ENCODE peak calls at places on chromosomes 6 and 20, in seven cellular contexts. One of them, this sample, is unnamed.

GRCh38 chr6:136751478-136751956 is 40.8 kb downstream of the MAP3K5 start:
- DNase-seq in ovary: no peak
- DNase-seq in right lobe of liver: no peak
- DNase-seq in B cell: peak
- DNase-seq in cardiac muscle cell: no peak
- DNase-seq in fibroblast of pulmonary artery: no peak
- DNase-seq in keratinocyte: no peak
- DNase-seq in this sample: no peak

GRCh38 chr20:32762754-32763201 is 593 bp downstream of the DNMT3B start:
- DNase-seq in B cell: peak
- DNase-seq in fibroblast of pulmonary artery: no peak
- DNase-seq in ovary: no peak
- DNase-seq in keratinocyte: no peak
- DNase-seq in right lobe of liver: no peak
- DNase-seq in cardiac muscle cell: no peak
- DNase-seq in this sample: peak

GRCh38 chr6:17200395-17200794 is 80.8 kb upstream of the RBM24 start:
- DNase-seq in B cell: no peak
- DNase-seq in ovary: no peak
- DNase-seq in fibroblast of pulmonary artery: no peak
- DNase-seq in right lobe of liver: no peak
- DNase-seq in keratinocyte: no peak
- DNase-seq in cardiac muscle cell: no peak
- DNase-seq in this sample: no peak

GRCh38 chr6:120894077-120894476 is 440.2 kb downstream of the TBC1D32 start:
- DNase-seq in B cell: no peak
- DNase-seq in cardiac muscle cell: no peak
- DNase-seq in fibroblast of pulmonary artery: no peak
- DNase-seq in ovary: no peak
- DNase-seq in right lobe of liver: no peak
- DNase-seq in keratinocyte: no peak
- DNase-seq in this sample: no peak

GRCh38 chr6:156731436-156731835 is 45.7 kb upstream of the ARID1B start:
- DNase-seq in B cell: no peak
- DNase-seq in fibroblast of pulmonary artery: peak
- DNase-seq in ovary: no peak
- DNase-seq in cardiac muscle cell: peak
- DNase-seq in right lobe of liver: no peak
- DNase-seq in keratinocyte: no peak
- DNase-seq in this sample: no peak

GRCh38 chr6:13573669-13574110 is 711 bp upstream of the SIRT5 start:
- DNase-seq in cardiac muscle cell: peak
- DNase-seq in ovary: peak
- DNase-seq in right lobe of liver: peak
- DNase-seq in B cell: no peak
- DNase-seq in keratinocyte: no peak
- DNase-seq in fibroblast of pulmonary artery: peak
- DNase-seq in this sample: peak

GRCh38 chr6:86744048-86744447 is 193.3 kb upstream of the HTR1E start:
- DNase-seq in keratinocyte: no peak
- DNase-seq in ovary: no peak
- DNase-seq in B cell: no peak
- DNase-seq in cardiac muscle cell: no peak
- DNase-seq in right lobe of liver: no peak
- DNase-seq in fibroblast of pulmonary artery: no peak
- DNase-seq in this sample: no peak

GRCh38 chr6:13681305-13682061 is 30.2 kb downstream of the RANBP9 start:
- DNase-seq in B cell: no peak
- DNase-seq in keratinocyte: no peak
- DNase-seq in ovary: no peak
- DNase-seq in fibroblast of pulmonary artery: no peak
- DNase-seq in right lobe of liver: no peak
- DNase-seq in cardiac muscle cell: no peak
- DNase-seq in this sample: no peak

GRCh38 chr6:168127384-168127868 is 48.4 kb upstream of the FRMD1 start:
- DNase-seq in B cell: peak
- DNase-seq in cardiac muscle cell: no peak
- DNase-seq in fibroblast of pulmonary artery: no peak
- DNase-seq in ovary: no peak
- DNase-seq in right lobe of liver: no peak
- DNase-seq in keratinocyte: no peak
- DNase-seq in this sample: no peak

GRCh38 chr20:15867899-15868298 is 705.3 kb downstream of the KIF16B start:
- DNase-seq in cardiac muscle cell: no peak
- DNase-seq in right lobe of liver: no peak
- DNase-seq in B cell: no peak
- DNase-seq in ovary: no peak
- DNase-seq in fibroblast of pulmonary artery: no peak
- DNase-seq in keratinocyte: no peak
- DNase-seq in this sample: no peak

GRCh38 chr6:44617416-44617815 is 229.9 kb downstream of the CDC5L start:
- DNase-seq in cardiac muscle cell: no peak
- DNase-seq in B cell: no peak
- DNase-seq in fibroblast of pulmonary artery: no peak
- DNase-seq in right lobe of liver: no peak
- DNase-seq in keratinocyte: no peak
- DNase-seq in ovary: no peak
- DNase-seq in this sample: no peak

GRCh38 chr20:44735816-44736169 is 9.9 kb upstream of the KCNK15 start:
- DNase-seq in cardiac muscle cell: no peak
- DNase-seq in fibroblast of pulmonary artery: no peak
- DNase-seq in keratinocyte: no peak
- DNase-seq in right lobe of liver: no peak
- DNase-seq in ovary: no peak
- DNase-seq in B cell: no peak
- DNase-seq in this sample: no peak

GRCh38 chr6:143822584-143823024 is 20.5 kb upstream of the LTV1 start:
- DNase-seq in B cell: no peak
- DNase-seq in cardiac muscle cell: peak
- DNase-seq in right lobe of liver: no peak
- DNase-seq in ovary: no peak
- DNase-seq in keratinocyte: no peak
- DNase-seq in fibroblast of pulmonary artery: peak
- DNase-seq in this sample: no peak

GRCh38 chr6:54920628-54921027 is 74.1 kb downstream of the FAM83B start:
- DNase-seq in B cell: no peak
- DNase-seq in ovary: no peak
- DNase-seq in keratinocyte: no peak
- DNase-seq in cardiac muscle cell: peak
- DNase-seq in right lobe of liver: no peak
- DNase-seq in fibroblast of pulmonary artery: peak
- DNase-seq in this sample: no peak

GRCh38 chr6:36195471-36196048 is 984 bp upstream of the BRPF3 start:
- DNase-seq in ovary: no peak
- DNase-seq in right lobe of liver: no peak
- DNase-seq in fibroblast of pulmonary artery: no peak
- DNase-seq in cardiac muscle cell: no peak
- DNase-seq in B cell: no peak
- DNase-seq in keratinocyte: no peak
- DNase-seq in this sample: no peak

GRCh38 chr6:12363651-12364381 is 73.7 kb downstream of the EDN1 start:
- DNase-seq in fibroblast of pulmonary artery: no peak
- DNase-seq in keratinocyte: no peak
- DNase-seq in cardiac muscle cell: no peak
- DNase-seq in right lobe of liver: no peak
- DNase-seq in ovary: no peak
- DNase-seq in B cell: no peak
- DNase-seq in this sample: peak

GRCh38 chr20:6134592-6134991 is 11.8 kb upstream of the FERMT1 start:
- DNase-seq in keratinocyte: no peak
- DNase-seq in ovary: no peak
- DNase-seq in B cell: no peak
- DNase-seq in right lobe of liver: peak
- DNase-seq in cardiac muscle cell: no peak
- DNase-seq in fibroblast of pulmonary artery: no peak
- DNase-seq in this sample: no peak

GRCh38 chr6:150408842-150409241 is 40.0 kb downstream of the IYD start:
- DNase-seq in fibroblast of pulmonary artery: no peak
- DNase-seq in right lobe of liver: no peak
- DNase-seq in ovary: no peak
- DNase-seq in keratinocyte: no peak
- DNase-seq in cardiac muscle cell: no peak
- DNase-seq in B cell: no peak
- DNase-seq in this sample: peak

GRCh38 chr6:66558189-66558588 is 851.2 kb upstream of the EYS start:
- DNase-seq in fibroblast of pulmonary artery: no peak
- DNase-seq in ovary: no peak
- DNase-seq in cardiac muscle cell: no peak
- DNase-seq in B cell: no peak
- DNase-seq in keratinocyte: no peak
- DNase-seq in right lobe of liver: no peak
- DNase-seq in this sample: no peak

GRCh38 chr6:32794510-32794909 is 22.3 kb downstream of the HLA-DOB start:
- DNase-seq in cardiac muscle cell: no peak
- DNase-seq in fibroblast of pulmonary artery: no peak
- DNase-seq in right lobe of liver: no peak
- DNase-seq in keratinocyte: no peak
- DNase-seq in ovary: no peak
- DNase-seq in B cell: no peak
- DNase-seq in this sample: no peak

GRCh38 chr6:45709834-45710233 is 305.8 kb downstream of the CLIC5 start:
- DNase-seq in fibroblast of pulmonary artery: peak
- DNase-seq in B cell: no peak
- DNase-seq in keratinocyte: no peak
- DNase-seq in ovary: no peak
- DNase-seq in right lobe of liver: no peak
- DNase-seq in cardiac muscle cell: peak
- DNase-seq in this sample: no peak

GRCh38 chr6:147222160-147222838 is 18.1 kb downstream of the STXBP5 start:
- DNase-seq in fibroblast of pulmonary artery: peak
- DNase-seq in right lobe of liver: no peak
- DNase-seq in keratinocyte: no peak
- DNase-seq in B cell: no peak
- DNase-seq in ovary: no peak
- DNase-seq in cardiac muscle cell: peak
- DNase-seq in this sample: no peak

GRCh38 chr20:16571333-16571732 is 1.9 kb downstream of the KIF16B start:
- DNase-seq in ovary: peak
- DNase-seq in right lobe of liver: no peak
- DNase-seq in cardiac muscle cell: no peak
- DNase-seq in keratinocyte: peak
- DNase-seq in fibroblast of pulmonary artery: no peak
- DNase-seq in B cell: no peak
- DNase-seq in this sample: no peak

GRCh38 chr6:117591405-117591804 is 10.9 kb downstream of the GOPC start:
- DNase-seq in B cell: no peak
- DNase-seq in keratinocyte: no peak
- DNase-seq in right lobe of liver: no peak
- DNase-seq in fibroblast of pulmonary artery: peak
- DNase-seq in ovary: no peak
- DNase-seq in cardiac muscle cell: peak
- DNase-seq in this sample: no peak

GRCh38 chr6:170062904-170063220 is 228.0 kb downstream of the DLL1 start:
- DNase-seq in fibroblast of pulmonary artery: no peak
- DNase-seq in ovary: no peak
- DNase-seq in cardiac muscle cell: no peak
- DNase-seq in keratinocyte: no peak
- DNase-seq in right lobe of liver: peak
- DNase-seq in B cell: no peak
- DNase-seq in this sample: no peak

GRCh38 chr6:170066679-170067078 is 224.2 kb downstream of the DLL1 start:
- DNase-seq in keratinocyte: no peak
- DNase-seq in ovary: no peak
- DNase-seq in B cell: no peak
- DNase-seq in cardiac muscle cell: no peak
- DNase-seq in right lobe of liver: no peak
- DNase-seq in fibroblast of pulmonary artery: no peak
- DNase-seq in this sample: no peak

GRCh38 chr6:170062209-170062903 is 228.5 kb downstream of the DLL1 start:
- DNase-seq in right lobe of liver: peak
- DNase-seq in ovary: peak
- DNase-seq in B cell: no peak
- DNase-seq in cardiac muscle cell: no peak
- DNase-seq in fibroblast of pulmonary artery: no peak
- DNase-seq in keratinocyte: no peak
- DNase-seq in this sample: no peak

GRCh38 chr6:170063431-170063830 is 227.4 kb downstream of the DLL1 start:
- DNase-seq in B cell: no peak
- DNase-seq in keratinocyte: no peak
- DNase-seq in ovary: peak
- DNase-seq in fibroblast of pulmonary artery: no peak
- DNase-seq in cardiac muscle cell: no peak
- DNase-seq in right lobe of liver: peak
- DNase-seq in this sample: no peak

GRCh38 chr6:170063851-170064617 is 226.8 kb downstream of the DLL1 start:
- DNase-seq in ovary: peak
- DNase-seq in B cell: no peak
- DNase-seq in keratinocyte: no peak
- DNase-seq in cardiac muscle cell: no peak
- DNase-seq in right lobe of liver: no peak
- DNase-seq in fibroblast of pulmonary artery: no peak
- DNase-seq in this sample: no peak
- TF ChIP-seq CTCF in ovary: no peak
- TF ChIP-seq CTCF in B cell: no peak
- TF ChIP-seq CTCF in keratinocyte: no peak
- TF ChIP-seq CTCF in cardiac muscle cell: no peak
- TF ChIP-seq CTCF in right lobe of liver: no peak
- TF ChIP-seq CTCF in fibroblast of pulmonary artery: no peak
- TF ChIP-seq CTCF in this sample: no peak

DNA sequence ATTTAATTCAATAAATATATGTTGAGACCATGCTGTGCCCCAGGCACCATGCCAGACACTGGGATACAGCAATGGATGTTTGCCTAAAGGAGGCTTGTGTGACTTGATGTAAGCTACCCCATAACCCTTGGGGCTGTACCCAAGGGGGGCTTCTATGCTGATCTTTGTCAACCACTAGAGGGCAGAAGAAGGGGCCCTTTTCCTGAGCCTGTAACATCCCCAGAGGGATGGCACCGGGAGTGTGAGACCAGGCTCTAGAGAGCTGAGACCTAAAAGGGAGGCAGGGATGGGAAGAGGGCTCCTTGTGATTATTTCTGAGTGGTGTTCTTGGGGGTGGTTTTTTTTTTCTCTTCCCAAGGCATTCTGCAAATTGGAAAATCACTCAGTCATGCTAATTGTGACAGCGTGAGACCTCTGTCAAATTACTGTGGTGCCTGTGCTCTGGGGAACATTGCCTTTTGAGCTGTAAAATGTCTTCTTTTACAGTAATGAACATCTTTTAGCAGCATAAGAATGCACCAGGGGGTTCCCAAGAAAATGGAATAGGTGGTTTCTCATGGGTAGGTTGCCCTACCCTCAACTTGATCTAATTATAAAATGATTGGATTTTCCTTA is 138.8 kb upstream of the SLC24A3 start:
- DNase-seq in B cell: no peak
- DNase-seq in right lobe of liver: no peak
- DNase-seq in fibroblast of pulmonary artery: no peak
- DNase-seq in keratinocyte: no peak
- DNase-seq in ovary: no peak
- DNase-seq in cardiac muscle cell: no peak
- DNase-seq in this sample: no peak
- TF ChIP-seq CTCF in B cell: no peak
- TF ChIP-seq CTCF in right lobe of liver: no peak
- TF ChIP-seq CTCF in fibroblast of pulmonary artery: no peak
- TF ChIP-seq CTCF in keratinocyte: peak
- TF ChIP-seq CTCF in ovary: no peak
- TF ChIP-seq CTCF in cardiac muscle cell: no peak
- TF ChIP-seq CTCF in this sample: peak

GRCh38 chr6:106512048-106512957 is 117.0 kb downstream of the RTN4IP1 start:
- DNase-seq in fibroblast of pulmonary artery: peak
- DNase-seq in ovary: peak
- DNase-seq in B cell: peak
- DNase-seq in right lobe of liver: peak
- DNase-seq in keratinocyte: no peak
- DNase-seq in cardiac muscle cell: peak
- DNase-seq in this sample: peak
- TF ChIP-seq CTCF in fibroblast of pulmonary artery: peak
- TF ChIP-seq CTCF in ovary: no peak
- TF ChIP-seq CTCF in B cell: peak
- TF ChIP-seq CTCF in right lobe of liver: peak
- TF ChIP-seq CTCF in keratinocyte: peak
- TF ChIP-seq CTCF in cardiac muscle cell: peak
- TF ChIP-seq CTCF in this sample: peak

GRCh38 chr6:139996253-139996834 is 621.9 kb upstream of the CITED2 start:
- DNase-seq in B cell: peak
- DNase-seq in right lobe of liver: no peak
- DNase-seq in fibroblast of pulmonary artery: no peak
- DNase-seq in keratinocyte: no peak
- DNase-seq in ovary: no peak
- DNase-seq in cardiac muscle cell: no peak
- DNase-seq in this sample: no peak
- TF ChIP-seq CTCF in B cell: no peak
- TF ChIP-seq CTCF in right lobe of liver: peak
- TF ChIP-seq CTCF in fibroblast of pulmonary artery: no peak
- TF ChIP-seq CTCF in keratinocyte: no peak
- TF ChIP-seq CTCF in ovary: no peak
- TF ChIP-seq CTCF in cardiac muscle cell: no peak
- TF ChIP-seq CTCF in this sample: no peak